ENCODE peak calls at places on chromosome 19, in five cellular contexts. One of them, this sample, is unnamed.

GRCh38 chr19:12527034-12527836 is 24.0 kb downstream of the ZNF564 start:
- DNase-seq in CD8-positive, alpha-beta memory T cell: no peak
- DNase-seq in HEK293T: no peak
- DNase-seq in stimulated activated CD8-positive, alpha-beta memory T cell treated with anti-CD3 and anti-CD28 coated beads, Interleukin-15, amount 100 ng/mL, for 4 hours: no peak
- DNase-seq in upper lobe of left lung: no peak
- DNase-seq in this sample: peak

GRCh38 chr19:33676999-33677665 is 55.4 kb downstream of the CHST8 start:
- DNase-seq in CD8-positive, alpha-beta memory T cell: no peak
- DNase-seq in HEK293T: no peak
- DNase-seq in stimulated activated CD8-positive, alpha-beta memory T cell treated with anti-CD3 and anti-CD28 coated beads, Interleukin-15, amount 100 ng/mL, for 4 hours: no peak
- DNase-seq in upper lobe of left lung: no peak
- DNase-seq in this sample: no peak

GRCh38 chr19:17841810-17842662 is 5.7 kb downstream of the JAK3 start:
- DNase-seq in CD8-positive, alpha-beta memory T cell: no peak
- DNase-seq in HEK293T: peak
- DNase-seq in stimulated activated CD8-positive, alpha-beta memory T cell treated with anti-CD3 and anti-CD28 coated beads, Interleukin-15, amount 100 ng/mL, for 4 hours: no peak
- DNase-seq in upper lobe of left lung: peak
- DNase-seq in this sample: no peak

GRCh38 chr19:15331419-15332310 is 674 bp downstream of the BRD4 start:
- DNase-seq in CD8-positive, alpha-beta memory T cell: peak
- DNase-seq in HEK293T: peak
- DNase-seq in stimulated activated CD8-positive, alpha-beta memory T cell treated with anti-CD3 and anti-CD28 coated beads, Interleukin-15, amount 100 ng/mL, for 4 hours: peak
- DNase-seq in upper lobe of left lung: peak
- DNase-seq in this sample: peak

GRCh38 chr19:2042485-2043268 is 8.4 kb downstream of the MKNK2 start:
- DNase-seq in CD8-positive, alpha-beta memory T cell: no peak
- DNase-seq in HEK293T: no peak
- DNase-seq in stimulated activated CD8-positive, alpha-beta memory T cell treated with anti-CD3 and anti-CD28 coated beads, Interleukin-15, amount 100 ng/mL, for 4 hours: no peak
- DNase-seq in upper lobe of left lung: peak
- DNase-seq in this sample: peak

GRCh38 chr19:12730054-12730453 is 4.4 kb downstream of the TRIR start:
- DNase-seq in CD8-positive, alpha-beta memory T cell: no peak
- DNase-seq in HEK293T: no peak
- DNase-seq in stimulated activated CD8-positive, alpha-beta memory T cell treated with anti-CD3 and anti-CD28 coated beads, Interleukin-15, amount 100 ng/mL, for 4 hours: no peak
- DNase-seq in upper lobe of left lung: no peak
- DNase-seq in this sample: peak

GRCh38 chr19:16327911-16328823 is 3.5 kb downstream of the KLF2 start:
- DNase-seq in CD8-positive, alpha-beta memory T cell: peak
- DNase-seq in HEK293T: no peak
- DNase-seq in stimulated activated CD8-positive, alpha-beta memory T cell treated with anti-CD3 and anti-CD28 coated beads, Interleukin-15, amount 100 ng/mL, for 4 hours: no peak
- DNase-seq in upper lobe of left lung: no peak
- DNase-seq in this sample: peak

GRCh38 chr19:8208119-8208709 is 956 bp upstream of the CERS4 start:
- DNase-seq in CD8-positive, alpha-beta memory T cell: no peak
- DNase-seq in HEK293T: no peak
- DNase-seq in stimulated activated CD8-positive, alpha-beta memory T cell treated with anti-CD3 and anti-CD28 coated beads, Interleukin-15, amount 100 ng/mL, for 4 hours: no peak
- DNase-seq in upper lobe of left lung: peak
- DNase-seq in this sample: peak

GRCh38 chr19:30742981-30743380 is 370.8 kb downstream of the ZNF536 start:
- DNase-seq in CD8-positive, alpha-beta memory T cell: no peak
- DNase-seq in HEK293T: no peak
- DNase-seq in stimulated activated CD8-positive, alpha-beta memory T cell treated with anti-CD3 and anti-CD28 coated beads, Interleukin-15, amount 100 ng/mL, for 4 hours: no peak
- DNase-seq in upper lobe of left lung: no peak
- DNase-seq in this sample: no peak

GRCh38 chr19:4059931-4060620 is 6.6 kb downstream of the ZBTB7A start:
- DNase-seq in CD8-positive, alpha-beta memory T cell: peak
- DNase-seq in HEK293T: no peak
- DNase-seq in stimulated activated CD8-positive, alpha-beta memory T cell treated with anti-CD3 and anti-CD28 coated beads, Interleukin-15, amount 100 ng/mL, for 4 hours: peak
- DNase-seq in upper lobe of left lung: peak
- DNase-seq in this sample: peak

GRCh38 chr19:48393559-48394330 is at the start of gene GRIN2D:
- DNase-seq in CD8-positive, alpha-beta memory T cell: peak
- DNase-seq in HEK293T: peak
- DNase-seq in stimulated activated CD8-positive, alpha-beta memory T cell treated with anti-CD3 and anti-CD28 coated beads, Interleukin-15, amount 100 ng/mL, for 4 hours: no peak
- DNase-seq in upper lobe of left lung: peak
- DNase-seq in this sample: no peak

GRCh38 chr19:51531349-51532315 is at the start of gene SIGLEC6:
- DNase-seq in CD8-positive, alpha-beta memory T cell: no peak
- DNase-seq in HEK293T: no peak
- DNase-seq in stimulated activated CD8-positive, alpha-beta memory T cell treated with anti-CD3 and anti-CD28 coated beads, Interleukin-15, amount 100 ng/mL, for 4 hours: no peak
- DNase-seq in upper lobe of left lung: peak
- DNase-seq in this sample: peak

GRCh38 chr19:37221136-37221535 is 3.1 kb downstream of the ZNF383 start:
- DNase-seq in CD8-positive, alpha-beta memory T cell: no peak
- DNase-seq in HEK293T: no peak
- DNase-seq in stimulated activated CD8-positive, alpha-beta memory T cell treated with anti-CD3 and anti-CD28 coated beads, Interleukin-15, amount 100 ng/mL, for 4 hours: no peak
- DNase-seq in upper lobe of left lung: no peak
- DNase-seq in this sample: no peak

GRCh38 chr19:5369962-5370367 is 29.4 kb upstream of the PTPRS start:
- DNase-seq in CD8-positive, alpha-beta memory T cell: no peak
- DNase-seq in HEK293T: peak
- DNase-seq in stimulated activated CD8-positive, alpha-beta memory T cell treated with anti-CD3 and anti-CD28 coated beads, Interleukin-15, amount 100 ng/mL, for 4 hours: no peak
- DNase-seq in upper lobe of left lung: no peak
- DNase-seq in this sample: peak

GRCh38 chr19:30070970-30071632 is 129.1 kb downstream of the URI1 start:
- DNase-seq in CD8-positive, alpha-beta memory T cell: no peak
- DNase-seq in HEK293T: no peak
- DNase-seq in stimulated activated CD8-positive, alpha-beta memory T cell treated with anti-CD3 and anti-CD28 coated beads, Interleukin-15, amount 100 ng/mL, for 4 hours: no peak
- DNase-seq in upper lobe of left lung: peak
- DNase-seq in this sample: no peak

GRCh38 chr19:48053856-48054255 is 10.0 kb upstream of the CABP5 start:
- DNase-seq in CD8-positive, alpha-beta memory T cell: no peak
- DNase-seq in HEK293T: no peak
- DNase-seq in stimulated activated CD8-positive, alpha-beta memory T cell treated with anti-CD3 and anti-CD28 coated beads, Interleukin-15, amount 100 ng/mL, for 4 hours: no peak
- DNase-seq in upper lobe of left lung: no peak
- DNase-seq in this sample: no peak

GRCh38 chr19:47124937-47125668 is 5.5 kb upstream of the SAE1 start:
- DNase-seq in CD8-positive, alpha-beta memory T cell: no peak
- DNase-seq in HEK293T: peak
- DNase-seq in stimulated activated CD8-positive, alpha-beta memory T cell treated with anti-CD3 and anti-CD28 coated beads, Interleukin-15, amount 100 ng/mL, for 4 hours: no peak
- DNase-seq in upper lobe of left lung: no peak
- DNase-seq in this sample: peak

GRCh38 chr19:44735011-44735410 is 13.5 kb upstream of the BCL3 start:
- DNase-seq in CD8-positive, alpha-beta memory T cell: no peak
- DNase-seq in HEK293T: no peak
- DNase-seq in stimulated activated CD8-positive, alpha-beta memory T cell treated with anti-CD3 and anti-CD28 coated beads, Interleukin-15, amount 100 ng/mL, for 4 hours: no peak
- DNase-seq in upper lobe of left lung: no peak
- DNase-seq in this sample: no peak

GRCh38 chr19:18846862-18847515 is 15.2 kb downstream of the UPF1 start:
- DNase-seq in CD8-positive, alpha-beta memory T cell: peak
- DNase-seq in HEK293T: peak
- DNase-seq in stimulated activated CD8-positive, alpha-beta memory T cell treated with anti-CD3 and anti-CD28 coated beads, Interleukin-15, amount 100 ng/mL, for 4 hours: peak
- DNase-seq in upper lobe of left lung: peak
- DNase-seq in this sample: peak

GRCh38 chr19:2003901-2004300 is 11.6 kb downstream of the BTBD2 start:
- DNase-seq in CD8-positive, alpha-beta memory T cell: no peak
- DNase-seq in HEK293T: no peak
- DNase-seq in stimulated activated CD8-positive, alpha-beta memory T cell treated with anti-CD3 and anti-CD28 coated beads, Interleukin-15, amount 100 ng/mL, for 4 hours: no peak
- DNase-seq in upper lobe of left lung: no peak
- DNase-seq in this sample: no peak

GRCh38 chr19:48887861-48888612 is 10.5 kb downstream of the TULP2 start:
- DNase-seq in CD8-positive, alpha-beta memory T cell: no peak
- DNase-seq in HEK293T: no peak
- DNase-seq in stimulated activated CD8-positive, alpha-beta memory T cell treated with anti-CD3 and anti-CD28 coated beads, Interleukin-15, amount 100 ng/mL, for 4 hours: no peak
- DNase-seq in upper lobe of left lung: peak
- DNase-seq in this sample: no peak

GRCh38 chr19:30666301-30666803 is 294.2 kb downstream of the ZNF536 start:
- DNase-seq in CD8-positive, alpha-beta memory T cell: peak
- DNase-seq in HEK293T: peak
- DNase-seq in stimulated activated CD8-positive, alpha-beta memory T cell treated with anti-CD3 and anti-CD28 coated beads, Interleukin-15, amount 100 ng/mL, for 4 hours: no peak
- DNase-seq in upper lobe of left lung: no peak
- DNase-seq in this sample: no peak

GRCh38 chr19:31110331-31110730 is 238.9 kb downstream of the TSHZ3 start:
- DNase-seq in CD8-positive, alpha-beta memory T cell: no peak
- DNase-seq in HEK293T: no peak
- DNase-seq in stimulated activated CD8-positive, alpha-beta memory T cell treated with anti-CD3 and anti-CD28 coated beads, Interleukin-15, amount 100 ng/mL, for 4 hours: no peak
- DNase-seq in upper lobe of left lung: no peak
- DNase-seq in this sample: no peak

GRCh38 chr19:19587776-19588175 is 30.7 kb downstream of the PBX4 start:
- DNase-seq in CD8-positive, alpha-beta memory T cell: no peak
- DNase-seq in HEK293T: no peak
- DNase-seq in stimulated activated CD8-positive, alpha-beta memory T cell treated with anti-CD3 and anti-CD28 coated beads, Interleukin-15, amount 100 ng/mL, for 4 hours: no peak
- DNase-seq in upper lobe of left lung: no peak
- DNase-seq in this sample: no peak

GRCh38 chr19:55594996-55595530 is 4.3 kb downstream of the FIZ1 start:
- DNase-seq in CD8-positive, alpha-beta memory T cell: no peak
- DNase-seq in HEK293T: no peak
- DNase-seq in stimulated activated CD8-positive, alpha-beta memory T cell treated with anti-CD3 and anti-CD28 coated beads, Interleukin-15, amount 100 ng/mL, for 4 hours: no peak
- DNase-seq in upper lobe of left lung: no peak
- DNase-seq in this sample: no peak

GRCh38 chr19:58170860-58171259 is 12.0 kb upstream of the ZNF274 start:
- DNase-seq in CD8-positive, alpha-beta memory T cell: no peak
- DNase-seq in HEK293T: no peak
- DNase-seq in stimulated activated CD8-positive, alpha-beta memory T cell treated with anti-CD3 and anti-CD28 coated beads, Interleukin-15, amount 100 ng/mL, for 4 hours: no peak
- DNase-seq in upper lobe of left lung: no peak
- DNase-seq in this sample: no peak

GRCh38 chr19:54017266-54017665 is 25.8 kb downstream of the CACNG6 start:
- DNase-seq in CD8-positive, alpha-beta memory T cell: no peak
- DNase-seq in HEK293T: no peak
- DNase-seq in stimulated activated CD8-positive, alpha-beta memory T cell treated with anti-CD3 and anti-CD28 coated beads, Interleukin-15, amount 100 ng/mL, for 4 hours: no peak
- DNase-seq in upper lobe of left lung: no peak
- DNase-seq in this sample: no peak

GRCh38 chr19:32599258-32599657 is 18.3 kb downstream of the PDCD5 start:
- DNase-seq in CD8-positive, alpha-beta memory T cell: no peak
- DNase-seq in HEK293T: no peak
- DNase-seq in stimulated activated CD8-positive, alpha-beta memory T cell treated with anti-CD3 and anti-CD28 coated beads, Interleukin-15, amount 100 ng/mL, for 4 hours: no peak
- DNase-seq in upper lobe of left lung: no peak
- DNase-seq in this sample: no peak

GRCh38 chr19:55112781-55113569 is 4.5 kb downstream of the PPP1R12C start:
- DNase-seq in CD8-positive, alpha-beta memory T cell: no peak
- DNase-seq in HEK293T: no peak
- DNase-seq in stimulated activated CD8-positive, alpha-beta memory T cell treated with anti-CD3 and anti-CD28 coated beads, Interleukin-15, amount 100 ng/mL, for 4 hours: no peak
- DNase-seq in upper lobe of left lung: peak
- DNase-seq in this sample: peak

GRCh38 chr19:28488006-28488405 is 724.9 kb downstream of the UQCRFS1 start:
- DNase-seq in CD8-positive, alpha-beta memory T cell: no peak
- DNase-seq in HEK293T: no peak
- DNase-seq in stimulated activated CD8-positive, alpha-beta memory T cell treated with anti-CD3 and anti-CD28 coated beads, Interleukin-15, amount 100 ng/mL, for 4 hours: no peak
- DNase-seq in upper lobe of left lung: no peak
- DNase-seq in this sample: no peak

GRCh38 chr19:55643003-55643732 is at the start of gene ZNF581:
- DNase-seq in CD8-positive, alpha-beta memory T cell: peak
- DNase-seq in HEK293T: peak
- DNase-seq in stimulated activated CD8-positive, alpha-beta memory T cell treated with anti-CD3 and anti-CD28 coated beads, Interleukin-15, amount 100 ng/mL, for 4 hours: peak
- DNase-seq in upper lobe of left lung: peak
- DNase-seq in this sample: peak

GRCh38 chr19:42121666-42122069 is 10.6 kb downstream of the POU2F2 start:
- DNase-seq in CD8-positive, alpha-beta memory T cell: peak
- DNase-seq in HEK293T: no peak
- DNase-seq in stimulated activated CD8-positive, alpha-beta memory T cell treated with anti-CD3 and anti-CD28 coated beads, Interleukin-15, amount 100 ng/mL, for 4 hours: peak
- DNase-seq in upper lobe of left lung: no peak
- DNase-seq in this sample: peak

GRCh38 chr19:1568320-1569019 is at the start of gene MEX3D:
- DNase-seq in CD8-positive, alpha-beta memory T cell: peak
- DNase-seq in HEK293T: peak
- DNase-seq in stimulated activated CD8-positive, alpha-beta memory T cell treated with anti-CD3 and anti-CD28 coated beads, Interleukin-15, amount 100 ng/mL, for 4 hours: peak
- DNase-seq in upper lobe of left lung: peak
- DNase-seq in this sample: peak

GRCh38 chr19:18596752-18597157 is 8.2 kb downstream of the REX1BD start:
- DNase-seq in CD8-positive, alpha-beta memory T cell: no peak
- DNase-seq in HEK293T: peak
- DNase-seq in stimulated activated CD8-positive, alpha-beta memory T cell treated with anti-CD3 and anti-CD28 coated beads, Interleukin-15, amount 100 ng/mL, for 4 hours: no peak
- DNase-seq in upper lobe of left lung: peak
- DNase-seq in this sample: no peak

GRCh38 chr19:51507640-51508058 is 6.0 kb upstream of the SIGLEC12 start:
- DNase-seq in CD8-positive, alpha-beta memory T cell: no peak
- DNase-seq in HEK293T: no peak
- DNase-seq in stimulated activated CD8-positive, alpha-beta memory T cell treated with anti-CD3 and anti-CD28 coated beads, Interleukin-15, amount 100 ng/mL, for 4 hours: no peak
- DNase-seq in upper lobe of left lung: no peak
- DNase-seq in this sample: no peak

GRCh38 chr19:18513868-18514267 is 8.0 kb downstream of the ELL start:
- DNase-seq in CD8-positive, alpha-beta memory T cell: no peak
- DNase-seq in HEK293T: no peak
- DNase-seq in stimulated activated CD8-positive, alpha-beta memory T cell treated with anti-CD3 and anti-CD28 coated beads, Interleukin-15, amount 100 ng/mL, for 4 hours: no peak
- DNase-seq in upper lobe of left lung: no peak
- DNase-seq in this sample: no peak

GRCh38 chr19:41149831-41150230 is 35.6 kb downstream of the CYP2F1 start:
- DNase-seq in CD8-positive, alpha-beta memory T cell: no peak
- DNase-seq in HEK293T: no peak
- DNase-seq in stimulated activated CD8-positive, alpha-beta memory T cell treated with anti-CD3 and anti-CD28 coated beads, Interleukin-15, amount 100 ng/mL, for 4 hours: no peak
- DNase-seq in upper lobe of left lung: no peak
- DNase-seq in this sample: no peak

This sample was measured in B cell.